ENCODE peak calls at places on chromosomes 11 and 22, in ten cellular contexts. J is ovary, N is K562, K is A549, X is transverse colon, E is sigmoid colon, U is tibial nerve, D is esophagus muscularis mucosa, Y is upper lobe of left lung, Z is HepG2. C is an unnamed sample.

GRCh38 chr11:59960502-59961381 is 3.1 kb upstream of the OOSP4A start:
- DNase-seq in J (no peak), N (peak), K (no peak), X (peak), E (no peak), U (no peak), D (no peak), Y (no peak), Z (no peak), C (peak)

GRCh38 chr22:16949561-16949960 is 58.5 kb downstream of the GAB4 start:
- DNase-seq in J (no peak), N (no peak), K (no peak), X (no peak), E (no peak), U (no peak), D (no peak), Y (no peak), Z (no peak), C (no peak)

GRCh38 chr22:43722444-43722843 is 89.7 kb downstream of the EFCAB6 start:
- DNase-seq in J (no peak), N (no peak), K (no peak), X (no peak), E (no peak), U (no peak), D (no peak), Y (no peak), Z (no peak), C (no peak)

GRCh38 chr11:69009441-69010211 is 3.4 kb downstream of the MRGPRF start:
- DNase-seq in J (peak), N (no peak), K (no peak), X (no peak), E (peak), U (no peak), D (no peak), Y (peak), Z (no peak), C (no peak)

GRCh38 chr22:30445438-30445936 is 19.9 kb downstream of the MTFP1 start:
- DNase-seq in J (no peak), N (no peak), K (no peak), X (no peak), E (no peak), U (no peak), D (no peak), Y (no peak), Z (peak), C (no peak)

GRCh38 chr11:63951779-63952536 is 13.2 kb downstream of the NAA40 start:
- DNase-seq in J (no peak), N (no peak), K (no peak), X (no peak), E (no peak), U (no peak), D (no peak), Y (no peak), Z (no peak), C (no peak)

GRCh38 chr11:6497069-6497839 is at the start of gene DNHD1:
- DNase-seq in J (peak), N (no peak), K (no peak), X (no peak), E (peak), U (no peak), D (peak), Y (peak), Z (no peak), C (no peak)

GRCh38 chr11:129768356-129768755 is 47.3 kb upstream of the TMEM45B start:
- DNase-seq in J (no peak), N (no peak), K (no peak), X (no peak), E (no peak), U (no peak), D (no peak), Y (no peak), Z (peak), C (no peak)

GRCh38 chr11:73193251-73194033 is 24.6 kb upstream of the P2RY2 start:
- DNase-seq in J (no peak), N (no peak), K (no peak), X (peak), E (peak), U (no peak), D (no peak), Y (no peak), Z (no peak), C (peak)

GRCh38 chr11:12381875-12382274 is 4.5 kb downstream of the PARVA start:
- DNase-seq in J (no peak), N (no peak), K (no peak), X (no peak), E (no peak), U (no peak), D (peak), Y (no peak), Z (no peak), C (no peak)

GRCh38 chr11:14773755-14774154 is 118.3 kb downstream of the CYP2R1 start:
- DNase-seq in J (no peak), N (no peak), K (no peak), X (no peak), E (no peak), U (no peak), D (no peak), Y (no peak), Z (no peak), C (no peak)

GRCh38 chr22:33402325-33402724 is 344.1 kb upstream of the SYN3 start:
- DNase-seq in J (no peak), N (no peak), K (no peak), X (no peak), E (no peak), U (no peak), D (no peak), Y (no peak), Z (peak), C (no peak)

GRCh38 chr11:35558468-35558867 is 33.1 kb upstream of the PAMR1 start:
- DNase-seq in J (no peak), N (no peak), K (no peak), X (no peak), E (no peak), U (peak), D (no peak), Y (no peak), Z (no peak), C (no peak)

GRCh38 chr22:25747245-25747944 is 5.4 kb downstream of the MYO18B start:
- DNase-seq in J (peak), N (peak), K (peak), X (peak), E (no peak), U (no peak), D (no peak), Y (no peak), Z (peak), C (peak)

GRCh38 chr11:117919326-117920275 is 9.6 kb downstream of the TMPRSS13 start:
- DNase-seq in J (no peak), N (no peak), K (no peak), X (no peak), E (peak), U (no peak), D (no peak), Y (no peak), Z (no peak), C (no peak)

GRCh38 chr11:111659201-111659600 is 57.0 kb downstream of the SIK2 start:
- DNase-seq in J (no peak), N (no peak), K (no peak), X (no peak), E (no peak), U (no peak), D (no peak), Y (no peak), Z (no peak), C (no peak)

GRCh38 chr11:119525180-119525854 is 102.3 kb upstream of the THY1 start:
- DNase-seq in J (no peak), N (no peak), K (no peak), X (no peak), E (no peak), U (no peak), D (no peak), Y (no peak), Z (no peak), C (no peak)

GRCh38 chr11:14320020-14320419 is 39.0 kb downstream of the RRAS2 start:
- DNase-seq in J (no peak), N (no peak), K (no peak), X (peak), E (no peak), U (no peak), D (no peak), Y (no peak), Z (no peak), C (no peak)

GRCh38 chr11:112113539-112114457 is 27.1 kb downstream of the SDHD start:
- DNase-seq in J (no peak), N (peak), K (peak), X (no peak), E (no peak), U (no peak), D (no peak), Y (no peak), Z (peak), C (no peak)

GRCh38 chr11:32881286-32881685 is 11.3 kb upstream of the QSER1 start:
- DNase-seq in J (no peak), N (no peak), K (no peak), X (no peak), E (no peak), U (no peak), D (no peak), Y (no peak), Z (no peak), C (no peak)

GRCh38 chr22:47148956-47149748 is 386.7 kb downstream of the TBC1D22A start:
- DNase-seq in J (no peak), N (no peak), K (no peak), X (no peak), E (no peak), U (no peak), D (no peak), Y (no peak), Z (no peak), C (no peak)

GRCh38 chr11:86245369-86246292 is 1.1 kb downstream of the EED start:
- DNase-seq in J (peak), N (no peak), K (peak), X (peak), E (no peak), U (no peak), D (peak), Y (peak), Z (peak), C (no peak)

GRCh38 chr22:42649261-42650056 is at the start of gene CYB5R3:
- DNase-seq in J (peak), N (peak), K (peak), X (peak), E (peak), U (peak), D (peak), Y (peak), Z (peak), C (peak)

GRCh38 chr11:120306519-120307242 is 18.4 kb upstream of the TLCD5 start:
- DNase-seq in J (no peak), N (peak), K (peak), X (peak), E (no peak), U (no peak), D (no peak), Y (no peak), Z (no peak), C (peak)

GRCh38 chr11:2382927-2383822 is 6.1 kb downstream of the CD81 start:
- DNase-seq in J (peak), N (no peak), K (no peak), X (peak), E (peak), U (no peak), D (peak), Y (peak), Z (no peak), C (no peak)

GRCh38 chr11:96324912-96325311 is 18.1 kb downstream of the MAML2 start:
- DNase-seq in J (no peak), N (no peak), K (no peak), X (no peak), E (no peak), U (no peak), D (no peak), Y (no peak), Z (no peak), C (no peak)

GRCh38 chr11:73157141-73158010 is 15.3 kb upstream of the FCHSD2 start:
- DNase-seq in J (peak), N (no peak), K (no peak), X (peak), E (peak), U (no peak), D (no peak), Y (peak), Z (peak), C (no peak)

GRCh38 chr22:50308597-50308935 is 1.1 kb upstream of the PLXNB2 start:
- DNase-seq in J (peak), N (peak), K (no peak), X (peak), E (peak), U (peak), D (peak), Y (peak), Z (peak), C (no peak)

GRCh38 chr11:119380816-119381185 is 689 bp downstream of the USP2 start:
- DNase-seq in J (peak), N (peak), K (no peak), X (no peak), E (no peak), U (peak), D (no peak), Y (no peak), Z (peak), C (no peak)

GRCh38 chr11:108364159-108364558 is 103.2 kb downstream of the C11orf65 start:
- DNase-seq in J (no peak), N (no peak), K (no peak), X (no peak), E (no peak), U (no peak), D (no peak), Y (no peak), Z (no peak), C (no peak)

GRCh38 chr11:23155503-23155902 is 295.2 kb upstream of the CCDC179 start:
- DNase-seq in J (no peak), N (no peak), K (no peak), X (no peak), E (no peak), U (no peak), D (no peak), Y (no peak), Z (no peak), C (no peak)

GRCh38 chr11:69013009-69013951 is at the start of gene MRGPRF:
- DNase-seq in J (peak), N (no peak), K (peak), X (peak), E (peak), U (peak), D (peak), Y (peak), Z (no peak), C (peak)

GRCh38 chr11:72418834-72419560 is 15.3 kb downstream of the CLPB start:
- DNase-seq in J (no peak), N (no peak), K (no peak), X (no peak), E (peak), U (no peak), D (no peak), Y (no peak), Z (no peak), C (no peak)

GRCh38 chr22:40491990-40492631 is 121.7 kb downstream of the SGSM3 start:
- DNase-seq in J (no peak), N (no peak), K (no peak), X (no peak), E (no peak), U (no peak), D (no peak), Y (no peak), Z (no peak), C (no peak)

GRCh38 chr11:34613462-34614183 is 7.3 kb upstream of the EHF start:
- DNase-seq in J (no peak), N (no peak), K (no peak), X (no peak), E (no peak), U (no peak), D (no peak), Y (no peak), Z (no peak), C (no peak)

GRCh38 chr11:82315093-82315492 is 418.6 kb downstream of the FAM181B start:
- DNase-seq in J (peak), N (no peak), K (no peak), X (peak), E (peak), U (peak), D (no peak), Y (no peak), Z (peak), C (no peak)

GRCh38 chr22:17734197-17734596 is 40.1 kb downstream of the BID start:
- DNase-seq in J (no peak), N (no peak), K (no peak), X (no peak), E (no peak), U (no peak), D (no peak), Y (no peak), Z (no peak), C (no peak)

GRCh38 chr11:16843307-16843706 is 104.9 kb downstream of the C11orf58 start:
- DNase-seq in J (no peak), N (no peak), K (no peak), X (peak), E (no peak), U (no peak), D (no peak), Y (no peak), Z (peak), C (peak)
- TF ChIP-seq EP300 in J (no peak), N (no peak), K (no peak), X (no peak), E (no peak), U (no peak), D (no peak), Y (no peak), Z (no peak), C (no peak)

GRCh38 chr11:75500742-75501141 is 25.0 kb downstream of the GDPD5 start:
- DNase-seq in J (no peak), N (no peak), K (no peak), X (no peak), E (no peak), U (no peak), D (no peak), Y (no peak), Z (no peak), C (no peak)

GRCh38 chr11:75499423-75500305 is 26.1 kb downstream of the GDPD5 start:
- DNase-seq in J (peak), N (peak), K (peak), X (peak), E (peak), U (peak), D (no peak), Y (no peak), Z (no peak), C (no peak)

GRCh38 chr11:75495749-75496641 is 29.7 kb downstream of the GDPD5 start:
- DNase-seq in J (no peak), N (peak), K (no peak), X (no peak), E (no peak), U (no peak), D (no peak), Y (no peak), Z (peak), C (no peak)

GRCh38 chr11:75497788-75498404 is 27.8 kb downstream of the GDPD5 start:
- DNase-seq in J (no peak), N (no peak), K (no peak), X (no peak), E (no peak), U (no peak), D (no peak), Y (no peak), Z (no peak), C (no peak)

GRCh38 chr11:75498556-75499255 is 27.0 kb downstream of the GDPD5 start:
- DNase-seq in J (no peak), N (no peak), K (no peak), X (no peak), E (no peak), U (no peak), D (no peak), Y (no peak), Z (no peak), C (no peak)
- H3K27ac ChIP-seq in J (no peak), N (no peak), K (peak), X (no peak), E (peak), U (peak), D (peak), Y (no peak), Z (no peak), C (peak)

DNA sequence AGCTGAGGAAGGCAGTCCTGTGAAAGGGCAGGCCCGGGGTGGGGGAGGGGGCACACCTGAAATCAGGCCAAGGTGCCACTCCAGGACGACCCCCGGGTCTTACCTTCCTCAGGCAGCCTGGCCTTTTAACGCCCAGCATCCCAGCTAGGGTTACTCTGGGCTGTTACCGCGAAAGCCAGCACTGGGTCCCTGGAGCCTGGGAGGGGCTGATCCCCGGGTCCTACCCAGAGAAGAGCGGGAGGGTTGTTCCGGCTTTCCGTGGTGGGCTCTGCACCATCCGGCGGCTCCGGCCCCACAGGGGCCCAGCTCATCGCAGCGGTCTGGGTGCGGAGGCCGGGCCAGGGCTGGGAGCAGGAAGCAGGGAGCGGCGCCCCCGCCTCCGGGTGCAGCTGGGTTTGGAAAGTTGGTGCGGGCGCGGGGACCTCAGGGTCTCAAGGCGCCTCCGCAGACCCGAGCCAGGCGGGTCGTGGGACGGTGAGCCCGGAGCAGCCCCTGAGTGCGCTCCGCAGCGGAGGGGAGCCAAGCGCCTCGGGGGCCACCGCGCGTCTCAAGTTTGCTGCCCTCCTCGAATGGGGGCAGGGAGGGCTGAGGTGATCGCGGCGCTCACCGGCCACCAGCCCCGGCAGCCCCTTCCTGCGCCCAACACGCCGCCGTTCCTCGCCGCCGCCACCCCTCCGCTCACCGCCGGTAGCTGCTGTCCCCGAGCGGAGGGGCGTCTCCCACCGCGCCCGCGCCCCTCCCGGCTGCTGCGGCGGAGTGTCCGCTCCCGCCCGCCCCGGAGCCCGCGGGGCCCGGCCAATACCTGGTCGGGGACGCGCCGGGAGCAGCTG is 831 bp downstream of the CHST1 start:
- DNase-seq in J (no peak), N (no peak), K (no peak), X (no peak), E (peak), U (no peak), D (no peak), Y (peak), Z (no peak), C (no peak)
- H3K4me3 ChIP-seq in J (peak), N (no peak), K (peak), X (peak), E (peak), U (peak), D (peak), Y (peak), Z (no peak), C (peak)

DNA sequence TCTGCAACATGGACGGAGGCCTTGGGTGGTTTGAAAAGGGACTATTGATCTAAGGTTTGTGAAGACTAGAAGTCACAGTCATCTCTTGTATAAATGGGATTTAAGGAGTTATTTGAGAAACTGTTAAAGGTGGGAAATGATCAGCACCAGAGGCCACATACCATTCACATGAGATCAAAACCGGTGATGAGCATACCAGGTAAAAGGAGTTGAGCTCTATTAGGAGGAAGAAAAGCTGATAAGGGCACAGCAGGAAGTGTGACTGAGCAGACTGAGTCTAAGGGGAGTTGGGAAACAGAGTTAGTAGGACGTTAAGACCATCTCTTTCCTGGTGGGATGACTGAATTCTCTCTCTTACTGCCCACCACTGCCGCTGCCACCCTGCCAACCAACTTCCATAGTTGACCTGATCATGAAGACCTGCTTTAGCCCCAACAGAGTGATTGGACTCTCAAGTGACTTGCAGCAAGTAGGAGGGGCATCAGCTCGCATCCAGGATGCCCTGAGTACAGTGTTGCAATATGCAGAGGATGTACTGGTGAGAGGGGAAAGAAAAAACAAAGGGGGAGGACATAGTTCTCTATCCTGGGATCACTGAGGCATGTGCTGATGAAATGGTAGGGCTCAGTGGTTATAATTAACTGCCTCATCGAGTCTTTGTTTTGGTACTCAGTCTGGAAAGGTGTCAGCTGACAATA is 7.6 kb downstream of the EIF3F start:
- DNase-seq in J (no peak), N (no peak), K (no peak), X (no peak), E (no peak), U (no peak), D (no peak), Y (no peak), Z (no peak), C (no peak)
- TF ChIP-seq EP300 in J (no peak), N (no peak), K (no peak), X (no peak), E (no peak), U (no peak), D (no peak), Y (no peak), Z (no peak), C (no peak)

GRCh38 chr11:110196884-110197420 is 99.5 kb downstream of the RDX start:
- DNase-seq in J (no peak), N (no peak), K (no peak), X (no peak), E (no peak), U (no peak), D (peak), Y (no peak), Z (no peak), C (no peak)

GRCh38 chr11:110198031-110198729 is 98.2 kb downstream of the RDX start:
- DNase-seq in J (no peak), N (no peak), K (no peak), X (no peak), E (no peak), U (no peak), D (peak), Y (no peak), Z (no peak), C (no peak)

GRCh38 chr11:110200241-110200640 is 96.2 kb downstream of the RDX start:
- DNase-seq in J (no peak), N (no peak), K (no peak), X (no peak), E (no peak), U (no peak), D (no peak), Y (no peak), Z (no peak), C (no peak)

GRCh38 chr11:110199184-110199981 is 97.0 kb downstream of the RDX start:
- DNase-seq in J (no peak), N (no peak), K (no peak), X (no peak), E (no peak), U (no peak), D (peak), Y (no peak), Z (peak), C (no peak)

GRCh38 chr11:110200836-110201235 is 95.6 kb downstream of the RDX start:
- DNase-seq in J (no peak), N (no peak), K (no peak), X (no peak), E (no peak), U (no peak), D (no peak), Y (no peak), Z (no peak), C (no peak)
- H3K27ac ChIP-seq in J (no peak), N (no peak), K (peak), X (no peak), E (no peak), U (no peak), D (no peak), Y (no peak), Z (no peak), C (no peak)